ENCODE peak calls at places on chromosome 9, in six cellular contexts. One of them, this sample, is unnamed.
A peak's percentile ranks its signal among the peaks of the same experiment; 100 is the strongest.

GRCh38 chr9:137463931-137464290 is 4.8 kb upstream of the NSMF start:
- DNase-seq in lung: no peak
- DNase-seq in uterus: no peak
- DNase-seq in effector memory CD4-positive, alpha-beta T cell: no peak
- DNase-seq in colonic mucosa: no peak
- DNase-seq in testis: no peak
- DNase-seq in this sample: peak; percentile 45

GRCh38 chr9:31700252-31701045 is 684.0 kb upstream of the ACO1 start:
- DNase-seq in uterus: no peak
- DNase-seq in colonic mucosa: no peak
- DNase-seq in effector memory CD4-positive, alpha-beta T cell: no peak
- DNase-seq in lung: no peak
- DNase-seq in testis: no peak
- DNase-seq in this sample: no peak

GRCh38 chr9:92668746-92669526 is 995 bp downstream of the IPPK start:
- DNase-seq in uterus: no peak
- DNase-seq in testis: peak; percentile 55
- DNase-seq in colonic mucosa: peak; percentile 55
- DNase-seq in lung: peak; percentile 69
- DNase-seq in effector memory CD4-positive, alpha-beta T cell: peak; percentile 18
- DNase-seq in this sample: peak; percentile 68

GRCh38 chr9:79980440-79980839 is 408.7 kb downstream of the TLE4 start:
- DNase-seq in effector memory CD4-positive, alpha-beta T cell: no peak
- DNase-seq in uterus: no peak
- DNase-seq in lung: no peak
- DNase-seq in testis: no peak
- DNase-seq in colonic mucosa: no peak
- DNase-seq in this sample: no peak

GRCh38 chr9:108996653-108997052 is 16.6 kb downstream of the CTNNAL1 start:
- DNase-seq in testis: no peak
- DNase-seq in effector memory CD4-positive, alpha-beta T cell: no peak
- DNase-seq in colonic mucosa: no peak
- DNase-seq in uterus: no peak
- DNase-seq in lung: no peak
- DNase-seq in this sample: no peak

GRCh38 chr9:31519011-31519410 is 865.4 kb upstream of the ACO1 start:
- DNase-seq in lung: no peak
- DNase-seq in uterus: no peak
- DNase-seq in colonic mucosa: no peak
- DNase-seq in effector memory CD4-positive, alpha-beta T cell: no peak
- DNase-seq in testis: no peak
- DNase-seq in this sample: no peak

GRCh38 chr9:20603524-20604268 is 18.6 kb downstream of the MLLT3 start:
- DNase-seq in lung: no peak
- DNase-seq in testis: no peak
- DNase-seq in uterus: no peak
- DNase-seq in effector memory CD4-positive, alpha-beta T cell: no peak
- DNase-seq in colonic mucosa: no peak
- DNase-seq in this sample: no peak

GRCh38 chr9:121735065-121735791 is 83.8 kb downstream of the DAB2IP start:
- DNase-seq in colonic mucosa: peak; percentile 61
- DNase-seq in testis: peak; percentile 61
- DNase-seq in lung: no peak
- DNase-seq in uterus: no peak
- DNase-seq in effector memory CD4-positive, alpha-beta T cell: no peak
- DNase-seq in this sample: peak; percentile 91

GRCh38 chr9:114805670-114806551 is at the start of gene TNFSF15:
- DNase-seq in uterus: no peak
- DNase-seq in effector memory CD4-positive, alpha-beta T cell: no peak
- DNase-seq in lung: peak; percentile 59
- DNase-seq in testis: no peak
- DNase-seq in colonic mucosa: peak; percentile 72
- DNase-seq in this sample: peak; percentile 49

GRCh38 chr9:137502008-137502913 is 43.1 kb upstream of the NSMF start:
- DNase-seq in colonic mucosa: no peak
- DNase-seq in effector memory CD4-positive, alpha-beta T cell: no peak
- DNase-seq in uterus: no peak
- DNase-seq in lung: no peak
- DNase-seq in testis: peak; percentile 38
- DNase-seq in this sample: peak; percentile 95

GRCh38 chr9:14451949-14452348 is 138.0 kb upstream of the NFIB start:
- DNase-seq in lung: no peak
- DNase-seq in colonic mucosa: no peak
- DNase-seq in uterus: no peak
- DNase-seq in effector memory CD4-positive, alpha-beta T cell: no peak
- DNase-seq in testis: no peak
- DNase-seq in this sample: no peak

GRCh38 chr9:122084276-122084675 is 8.8 kb downstream of the TTLL11 start:
- DNase-seq in colonic mucosa: no peak
- DNase-seq in effector memory CD4-positive, alpha-beta T cell: no peak
- DNase-seq in lung: no peak
- DNase-seq in uterus: no peak
- DNase-seq in testis: no peak
- DNase-seq in this sample: no peak

GRCh38 chr9:77763566-77763965 is 115.4 kb upstream of the GNA14 start:
- DNase-seq in effector memory CD4-positive, alpha-beta T cell: no peak
- DNase-seq in colonic mucosa: no peak
- DNase-seq in testis: no peak
- DNase-seq in uterus: no peak
- DNase-seq in lung: no peak
- DNase-seq in this sample: no peak

GRCh38 chr9:98075332-98075805 is 18.8 kb downstream of the NANS start:
- DNase-seq in testis: peak; percentile 24
- DNase-seq in lung: no peak
- DNase-seq in colonic mucosa: peak; percentile 47
- DNase-seq in effector memory CD4-positive, alpha-beta T cell: no peak
- DNase-seq in uterus: no peak
- DNase-seq in this sample: no peak

GRCh38 chr9:22031664-22032411 is 22.7 kb upstream of the CDKN2B start:
- DNase-seq in lung: no peak
- DNase-seq in effector memory CD4-positive, alpha-beta T cell: no peak
- DNase-seq in testis: no peak
- DNase-seq in uterus: no peak
- DNase-seq in colonic mucosa: no peak
- DNase-seq in this sample: no peak

GRCh38 chr9:69580582-69580945 is 91.6 kb downstream of the APBA1 start:
- DNase-seq in uterus: no peak
- DNase-seq in testis: no peak
- DNase-seq in effector memory CD4-positive, alpha-beta T cell: no peak
- DNase-seq in colonic mucosa: no peak
- DNase-seq in lung: no peak
- DNase-seq in this sample: no peak
- H3K4me3 ChIP-seq in uterus: no peak overlapping the region
- H3K4me3 ChIP-seq in testis: no peak overlapping the region
- H3K4me3 ChIP-seq in effector memory CD4-positive, alpha-beta T cell: no peak overlapping the region
- H3K4me3 ChIP-seq in colonic mucosa: no peak overlapping the region
- H3K4me3 ChIP-seq in lung: no peak overlapping the region
- H3K4me3 ChIP-seq in this sample: no peak overlapping the region

GRCh38 chr9:96026655-96027213 is 151.2 kb downstream of the ERCC6L2 start:
- DNase-seq in effector memory CD4-positive, alpha-beta T cell: no peak
- DNase-seq in colonic mucosa: no peak
- DNase-seq in lung: no peak
- DNase-seq in testis: no peak
- DNase-seq in uterus: no peak
- DNase-seq in this sample: no peak
- H3K27me3 ChIP-seq in effector memory CD4-positive, alpha-beta T cell: no peaks in the 10 kb centered on the region
- H3K27me3 ChIP-seq in colonic mucosa: peaks cover 14% of the 10 kb centered on the region
- H3K27me3 ChIP-seq in lung: no peaks in the 10 kb centered on the region
- H3K27me3 ChIP-seq in testis: no peaks in the 10 kb centered on the region
- H3K27me3 ChIP-seq in uterus: no peaks in the 10 kb centered on the region
- H3K27me3 ChIP-seq in this sample: peaks cover 70% of the 10 kb centered on the region

GRCh38 chr9:35708146-35708545 is 18.4 kb upstream of the TPM2 start:
- DNase-seq in colonic mucosa: no peak
- DNase-seq in lung: no peak
- DNase-seq in testis: no peak
- DNase-seq in uterus: no peak
- DNase-seq in effector memory CD4-positive, alpha-beta T cell: no peak
- DNase-seq in this sample: no peak
- H3K36me3 ChIP-seq in colonic mucosa: peaks cover 62% of the 10 kb centered on the region
- H3K36me3 ChIP-seq in lung: peaks cover 35% of the 10 kb centered on the region
- H3K36me3 ChIP-seq in testis: no peaks in the 10 kb centered on the region
- H3K36me3 ChIP-seq in uterus: no peaks in the 10 kb centered on the region
- H3K36me3 ChIP-seq in effector memory CD4-positive, alpha-beta T cell: peaks cover 96% of the 10 kb centered on the region
- H3K36me3 ChIP-seq in this sample: peaks cover 72% of the 10 kb centered on the region

GRCh38 chr9:18429065-18429464 is 44.9 kb upstream of the ADAMTSL1 start:
- DNase-seq in testis: no peak
- DNase-seq in effector memory CD4-positive, alpha-beta T cell: no peak
- DNase-seq in colonic mucosa: no peak
- DNase-seq in lung: no peak
- DNase-seq in uterus: no peak
- DNase-seq in this sample: no peak
- H3K4me3 ChIP-seq in testis: no peak overlapping the region
- H3K4me3 ChIP-seq in effector memory CD4-positive, alpha-beta T cell: no peak overlapping the region
- H3K4me3 ChIP-seq in colonic mucosa: no peak overlapping the region
- H3K4me3 ChIP-seq in lung: no peak overlapping the region
- H3K4me3 ChIP-seq in uterus: no peak overlapping the region
- H3K4me3 ChIP-seq in this sample: no peak overlapping the region

GRCh38 chr9:131805803-131806202 is 65.9 kb upstream of the RAPGEF1 start:
- DNase-seq in testis: no peak
- DNase-seq in colonic mucosa: no peak
- DNase-seq in effector memory CD4-positive, alpha-beta T cell: no peak
- DNase-seq in uterus: no peak
- DNase-seq in lung: no peak
- DNase-seq in this sample: no peak
- H3K27me3 ChIP-seq in testis: no peaks in the 10 kb centered on the region
- H3K27me3 ChIP-seq in colonic mucosa: no peaks in the 10 kb centered on the region
- H3K27me3 ChIP-seq in effector memory CD4-positive, alpha-beta T cell: peaks cover 3% of the 10 kb centered on the region
- H3K27me3 ChIP-seq in uterus: no peaks in the 10 kb centered on the region
- H3K27me3 ChIP-seq in lung: no peaks in the 10 kb centered on the region
- H3K27me3 ChIP-seq in this sample: no peaks in the 10 kb centered on the region

This sample was measured in H7.